ENCODE peak calls at places on chromosomes 4 and X, in five cellular contexts. One of them, this sample, is unnamed.

GRCh38 chr4:42280327-42281095 is 116.8 kb upstream of the SHISA3 start:
- DNase-seq in HFF-Myc: no peak
- DNase-seq in tibial artery: no peak
- DNase-seq in hepatocyte: peak
- DNase-seq in ascending aorta: no peak
- DNase-seq in this sample: no peak

GRCh38 chr4:122412547-122412946 is 33.7 kb downstream of the ADAD1 start:
- DNase-seq in ascending aorta: no peak
- DNase-seq in HFF-Myc: no peak
- DNase-seq in hepatocyte: no peak
- DNase-seq in tibial artery: no peak
- DNase-seq in this sample: no peak

GRCh38 chr4:167176723-167177367 is 57.4 kb downstream of the SPOCK3 start:
- DNase-seq in ascending aorta: no peak
- DNase-seq in tibial artery: no peak
- DNase-seq in hepatocyte: peak
- DNase-seq in HFF-Myc: no peak
- DNase-seq in this sample: no peak

GRCh38 chr4:126532527-126532926 is 1100.2 kb upstream of the INTU start:
- DNase-seq in HFF-Myc: no peak
- DNase-seq in tibial artery: no peak
- DNase-seq in hepatocyte: no peak
- DNase-seq in ascending aorta: no peak
- DNase-seq in this sample: no peak

GRCh38 chr4:162803378-162803777 is 363.3 kb downstream of the NAF1 start:
- DNase-seq in HFF-Myc: no peak
- DNase-seq in ascending aorta: no peak
- DNase-seq in hepatocyte: no peak
- DNase-seq in tibial artery: no peak
- DNase-seq in this sample: no peak

GRCh38 chrX:3345281-3346081 is 971 bp downstream of the MXRA5 start:
- DNase-seq in tibial artery: peak
- DNase-seq in HFF-Myc: no peak
- DNase-seq in hepatocyte: peak
- DNase-seq in ascending aorta: no peak
- DNase-seq in this sample: peak

GRCh38 chr4:122329876-122330595 is 48.8 kb upstream of the ADAD1 start:
- DNase-seq in tibial artery: no peak
- DNase-seq in ascending aorta: no peak
- DNase-seq in HFF-Myc: no peak
- DNase-seq in hepatocyte: no peak
- DNase-seq in this sample: peak

GRCh38 chr4:35463251-35463952 is 780.9 kb downstream of the ARAP2 start:
- DNase-seq in HFF-Myc: no peak
- DNase-seq in tibial artery: no peak
- DNase-seq in ascending aorta: no peak
- DNase-seq in hepatocyte: no peak
- DNase-seq in this sample: no peak

GRCh38 chr4:119138046-119138445 is 2.4 kb downstream of the MYOZ2 start:
- DNase-seq in tibial artery: no peak
- DNase-seq in hepatocyte: peak
- DNase-seq in ascending aorta: no peak
- DNase-seq in HFF-Myc: no peak
- DNase-seq in this sample: no peak

GRCh38 chrX:31058284-31058683 is 13.6 kb downstream of the FTHL17 start:
- DNase-seq in ascending aorta: no peak
- DNase-seq in tibial artery: no peak
- DNase-seq in hepatocyte: no peak
- DNase-seq in HFF-Myc: no peak
- DNase-seq in this sample: no peak

GRCh38 chr4:6322761-6323566 is 53.3 kb downstream of the WFS1 start:
- DNase-seq in ascending aorta: no peak
- DNase-seq in HFF-Myc: no peak
- DNase-seq in tibial artery: no peak
- DNase-seq in hepatocyte: no peak
- DNase-seq in this sample: no peak

GRCh38 chrX:150542846-150543229 is 25.6 kb upstream of the MTM1 start:
- DNase-seq in tibial artery: no peak
- DNase-seq in ascending aorta: no peak
- DNase-seq in hepatocyte: no peak
- DNase-seq in HFF-Myc: no peak
- DNase-seq in this sample: no peak

GRCh38 chrX:9651737-9652136 is 113.9 kb downstream of the GPR143 start:
- DNase-seq in HFF-Myc: no peak
- DNase-seq in ascending aorta: no peak
- DNase-seq in hepatocyte: no peak
- DNase-seq in tibial artery: no peak
- DNase-seq in this sample: no peak

GRCh38 chr4:95549246-95550138 is 719 bp upstream of the UNC5C start:
- DNase-seq in hepatocyte: peak
- DNase-seq in tibial artery: no peak
- DNase-seq in ascending aorta: no peak
- DNase-seq in HFF-Myc: no peak
- DNase-seq in this sample: no peak

GRCh38 chr4:109588176-109588575 is 28.1 kb downstream of the MCUB start:
- DNase-seq in hepatocyte: no peak
- DNase-seq in tibial artery: no peak
- DNase-seq in ascending aorta: no peak
- DNase-seq in HFF-Myc: no peak
- DNase-seq in this sample: no peak

GRCh38 chrX:124018031-124018430 is 56.5 kb downstream of the STAG2 start:
- DNase-seq in tibial artery: no peak
- DNase-seq in hepatocyte: no peak
- DNase-seq in HFF-Myc: no peak
- DNase-seq in ascending aorta: no peak
- DNase-seq in this sample: no peak

GRCh38 chr4:78720994-78721677 is 55.0 kb upstream of the BMP2K start:
- DNase-seq in tibial artery: peak
- DNase-seq in HFF-Myc: no peak
- DNase-seq in ascending aorta: no peak
- DNase-seq in hepatocyte: no peak
- DNase-seq in this sample: no peak

GRCh38 chr4:105471566-105472176 is 2.2 kb downstream of the PPA2 start:
- DNase-seq in hepatocyte: peak
- DNase-seq in ascending aorta: peak
- DNase-seq in tibial artery: peak
- DNase-seq in HFF-Myc: peak
- DNase-seq in this sample: peak

GRCh38 chr4:184279496-184280082 is 61.9 kb upstream of the ENPP6 start:
- DNase-seq in hepatocyte: no peak
- DNase-seq in ascending aorta: no peak
- DNase-seq in HFF-Myc: no peak
- DNase-seq in tibial artery: no peak
- DNase-seq in this sample: no peak

GRCh38 chr4:111512081-111512774 is 633.0 kb upstream of the FAM241A start:
- DNase-seq in HFF-Myc: peak
- DNase-seq in ascending aorta: no peak
- DNase-seq in hepatocyte: peak
- DNase-seq in tibial artery: no peak
- DNase-seq in this sample: peak

GRCh38 chr4:139553751-139554670 is 2.0 kb downstream of the SETD7 start:
- DNase-seq in ascending aorta: no peak
- DNase-seq in hepatocyte: no peak
- DNase-seq in HFF-Myc: no peak
- DNase-seq in tibial artery: no peak
- DNase-seq in this sample: no peak

GRCh38 chrX:17689971-17690409 is 47.3 kb upstream of the SCML1 start:
- DNase-seq in HFF-Myc: peak
- DNase-seq in hepatocyte: peak
- DNase-seq in tibial artery: peak
- DNase-seq in ascending aorta: no peak
- DNase-seq in this sample: peak

GRCh38 chr4:53361451-53361850 is 4.4 kb downstream of the SCFD2 start:
- DNase-seq in tibial artery: no peak
- DNase-seq in ascending aorta: no peak
- DNase-seq in hepatocyte: no peak
- DNase-seq in HFF-Myc: no peak
- DNase-seq in this sample: peak

GRCh38 chr4:95124906-95125504 is 367.2 kb downstream of the BMPR1B start:
- DNase-seq in hepatocyte: peak
- DNase-seq in ascending aorta: no peak
- DNase-seq in HFF-Myc: peak
- DNase-seq in tibial artery: no peak
- DNase-seq in this sample: peak

GRCh38 chrX:28880136-28880535 is 292.9 kb downstream of the IL1RAPL1 start:
- DNase-seq in tibial artery: no peak
- DNase-seq in hepatocyte: no peak
- DNase-seq in HFF-Myc: no peak
- DNase-seq in ascending aorta: no peak
- DNase-seq in this sample: no peak

GRCh38 chrX:129833153-129834004 is 10.3 kb downstream of the ZDHHC9 start:
- DNase-seq in ascending aorta: no peak
- DNase-seq in tibial artery: no peak
- DNase-seq in HFF-Myc: no peak
- DNase-seq in hepatocyte: no peak
- DNase-seq in this sample: no peak

GRCh38 chr4:83320548-83320947 is 14.1 kb downstream of the HPSE start:
- DNase-seq in tibial artery: peak
- DNase-seq in ascending aorta: peak
- DNase-seq in hepatocyte: no peak
- DNase-seq in HFF-Myc: no peak
- DNase-seq in this sample: no peak

GRCh38 chrX:11759461-11760311 is 1.6 kb downstream of the MSL3 start:
- DNase-seq in hepatocyte: peak
- DNase-seq in HFF-Myc: peak
- DNase-seq in tibial artery: peak
- DNase-seq in ascending aorta: peak
- DNase-seq in this sample: peak

GRCh38 chr4:186192068-186192751 is 843 bp downstream of the CYP4V2 start:
- DNase-seq in ascending aorta: no peak
- DNase-seq in HFF-Myc: no peak
- DNase-seq in tibial artery: peak
- DNase-seq in hepatocyte: peak
- DNase-seq in this sample: no peak

GRCh38 chr4:186190456-186191265 is 706 bp upstream of the CYP4V2 start:
- DNase-seq in ascending aorta: no peak
- DNase-seq in hepatocyte: peak
- DNase-seq in HFF-Myc: no peak
- DNase-seq in tibial artery: no peak
- DNase-seq in this sample: no peak

GRCh38 chr4:186191266-186192067 is at the start of gene CYP4V2:
- DNase-seq in tibial artery: peak
- DNase-seq in HFF-Myc: no peak
- DNase-seq in hepatocyte: peak
- DNase-seq in ascending aorta: no peak
- DNase-seq in this sample: peak

GRCh38 chr4:186196063-186196462 is 4.7 kb downstream of the CYP4V2 start:
- DNase-seq in hepatocyte: peak
- DNase-seq in tibial artery: no peak
- DNase-seq in HFF-Myc: no peak
- DNase-seq in ascending aorta: no peak
- DNase-seq in this sample: no peak

DNA sequence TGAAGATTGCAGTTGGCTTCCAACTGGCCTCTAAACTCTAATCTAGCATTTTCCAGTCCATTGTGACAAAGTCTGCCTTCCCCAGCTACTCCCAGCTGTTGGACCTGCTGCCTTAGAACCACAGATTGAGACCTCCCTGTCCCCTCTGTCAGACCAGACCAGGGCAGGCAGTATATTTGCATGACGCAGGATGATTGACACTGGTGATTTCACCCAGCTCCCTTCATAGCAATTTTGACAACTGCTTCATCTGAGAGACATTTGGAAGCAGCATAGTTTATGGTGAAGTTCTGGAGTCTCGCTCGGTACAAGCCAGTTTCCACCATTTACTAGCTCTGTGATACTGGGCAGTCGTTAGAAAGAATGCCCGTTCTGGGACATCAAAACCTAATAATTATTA is 2.5 kb downstream of the CYP4V2 start:
- DNase-seq in hepatocyte: peak
- DNase-seq in ascending aorta: no peak
- DNase-seq in tibial artery: no peak
- DNase-seq in HFF-Myc: no peak
- DNase-seq in this sample: no peak
- H3K4me3 ChIP-seq in hepatocyte: no peak
- H3K4me3 ChIP-seq in ascending aorta: no peak
- H3K4me3 ChIP-seq in tibial artery: no peak
- H3K4me3 ChIP-seq in HFF-Myc: no peak
- H3K4me3 ChIP-seq in this sample: no peak

GRCh38 chrX:51487960-51488267 is 8.5 kb downstream of the NUDT11 start:
- DNase-seq in tibial artery: no peak
- DNase-seq in ascending aorta: no peak
- DNase-seq in HFF-Myc: no peak
- DNase-seq in hepatocyte: no peak
- DNase-seq in this sample: no peak

GRCh38 chrX:51484616-51485015 is 11.8 kb downstream of the NUDT11 start:
- DNase-seq in HFF-Myc: no peak
- DNase-seq in ascending aorta: no peak
- DNase-seq in tibial artery: no peak
- DNase-seq in hepatocyte: no peak
- DNase-seq in this sample: no peak
- TF ChIP-seq CTCF in HFF-Myc: no peak
- TF ChIP-seq CTCF in ascending aorta: no peak
- TF ChIP-seq CTCF in tibial artery: no peak
- TF ChIP-seq CTCF in hepatocyte: no peak
- TF ChIP-seq CTCF in this sample: no peak

GRCh38 chr4:158168606-158169005 is 4.2 kb downstream of the GASK1B start:
- DNase-seq in ascending aorta: no peak
- DNase-seq in HFF-Myc: no peak
- DNase-seq in hepatocyte: no peak
- DNase-seq in tibial artery: no peak
- DNase-seq in this sample: no peak

GRCh38 chr4:158171456-158171790 is 1.4 kb downstream of the GASK1B start:
- DNase-seq in tibial artery: no peak
- DNase-seq in ascending aorta: no peak
- DNase-seq in hepatocyte: no peak
- DNase-seq in HFF-Myc: no peak
- DNase-seq in this sample: no peak

GRCh38 chr4:158170691-158171455 is 2.0 kb downstream of the GASK1B start:
- DNase-seq in tibial artery: peak
- DNase-seq in HFF-Myc: no peak
- DNase-seq in hepatocyte: peak
- DNase-seq in ascending aorta: no peak
- DNase-seq in this sample: no peak

GRCh38 chr4:158169931-158170690 is 2.7 kb downstream of the GASK1B start:
- DNase-seq in ascending aorta: no peak
- DNase-seq in hepatocyte: no peak
- DNase-seq in tibial artery: no peak
- DNase-seq in HFF-Myc: no peak
- DNase-seq in this sample: no peak

DNA sequence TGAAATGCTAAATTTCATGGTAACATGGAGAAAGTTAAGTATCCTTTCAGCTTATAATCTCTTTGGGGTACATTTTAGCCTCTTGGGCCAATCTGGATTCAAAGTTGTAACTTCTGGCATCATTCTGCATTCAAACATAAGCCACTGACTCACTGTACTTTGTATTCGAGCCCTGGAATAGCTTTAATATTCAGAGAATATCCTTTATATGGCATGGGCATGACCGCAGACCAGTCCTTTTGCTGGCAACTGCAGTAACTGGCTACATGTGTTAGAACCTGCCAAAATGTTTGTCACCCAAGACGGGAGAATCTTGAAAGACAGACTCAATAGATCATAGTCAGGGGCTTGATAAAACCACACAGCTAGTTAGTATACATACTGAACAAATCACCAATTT is 3.3 kb downstream of the GASK1B start:
- DNase-seq in HFF-Myc: no peak
- DNase-seq in hepatocyte: no peak
- DNase-seq in tibial artery: no peak
- DNase-seq in ascending aorta: no peak
- DNase-seq in this sample: no peak
- H3K4me3 ChIP-seq in HFF-Myc: peak
- H3K4me3 ChIP-seq in hepatocyte: peak
- H3K4me3 ChIP-seq in tibial artery: peak
- H3K4me3 ChIP-seq in ascending aorta: peak
- H3K4me3 ChIP-seq in this sample: peak

GRCh38 chrX:131741103-131741581 is 197.3 kb downstream of the OR13H1 start:
- DNase-seq in tibial artery: no peak
- DNase-seq in ascending aorta: peak
- DNase-seq in HFF-Myc: no peak
- DNase-seq in hepatocyte: no peak
- DNase-seq in this sample: no peak
- TF ChIP-seq CTCF in tibial artery: no peak
- TF ChIP-seq CTCF in ascending aorta: peak
- TF ChIP-seq CTCF in HFF-Myc: no peak
- TF ChIP-seq CTCF in hepatocyte: no peak
- TF ChIP-seq CTCF in this sample: peak